ENCODE peak calls at places on chromosomes 4 and X, in five cellular contexts. F is effector memory CD4-positive, alpha-beta T cell; K is choroid plexus epithelial cell; T is CD4-positive, alpha-beta memory T cell; P is vagina. V is an unnamed sample.

GRCh38 chr4:52051615-52052474 is 741 bp downstream of the SPATA18 start:
- DNase-seq in F (no peak), P (peak), T (no peak), K (peak), V (no peak)

GRCh38 chrX:1767026-1767425 is 152.2 kb downstream of the ASMT start:
- DNase-seq in T (no peak), P (no peak), F (no peak), K (no peak), V (no peak)

GRCh38 chrX:148530464-148531077 is 30.2 kb downstream of the AFF2 start:
- DNase-seq in P (no peak), T (no peak), F (no peak), K (peak), V (no peak)

GRCh38 chr4:57148831-57149230 is 38.6 kb upstream of the IGFBP7 start:
- DNase-seq in K (peak), T (no peak), P (no peak), F (no peak), V (no peak)

GRCh38 chr4:87005690-87006461 is 71.1 kb downstream of the AFF1 start:
- DNase-seq in P (no peak), T (no peak), K (no peak), F (no peak), V (no peak)

GRCh38 chr4:80192252-80192866 is 4.9 kb upstream of the PRDM8 start:
- DNase-seq in T (no peak), P (no peak), F (no peak), K (no peak), V (no peak)

GRCh38 chrX:109856974-109857373 is 123.9 kb upstream of the ACSL4 start:
- DNase-seq in P (no peak), K (peak), T (peak), F (no peak), V (no peak)

GRCh38 chr4:77449162-77449561 is 156.5 kb upstream of the CXCL13 start:
- DNase-seq in K (no peak), T (no peak), F (no peak), P (no peak), V (no peak)

GRCh38 chrX:51336584-51336983 is 4.0 kb downstream of the NUDT10 start:
- DNase-seq in F (no peak), K (peak), T (peak), P (no peak), V (no peak)

GRCh38 chr4:151205722-151206121 is 71.2 kb upstream of the PRSS48 start:
- DNase-seq in F (no peak), P (no peak), T (no peak), K (peak), V (no peak)

GRCh38 chr4:39452153-39452859 is 6.4 kb downstream of the RPL9 start:
- DNase-seq in T (no peak), K (no peak), P (peak), F (no peak), V (no peak)

DNA sequence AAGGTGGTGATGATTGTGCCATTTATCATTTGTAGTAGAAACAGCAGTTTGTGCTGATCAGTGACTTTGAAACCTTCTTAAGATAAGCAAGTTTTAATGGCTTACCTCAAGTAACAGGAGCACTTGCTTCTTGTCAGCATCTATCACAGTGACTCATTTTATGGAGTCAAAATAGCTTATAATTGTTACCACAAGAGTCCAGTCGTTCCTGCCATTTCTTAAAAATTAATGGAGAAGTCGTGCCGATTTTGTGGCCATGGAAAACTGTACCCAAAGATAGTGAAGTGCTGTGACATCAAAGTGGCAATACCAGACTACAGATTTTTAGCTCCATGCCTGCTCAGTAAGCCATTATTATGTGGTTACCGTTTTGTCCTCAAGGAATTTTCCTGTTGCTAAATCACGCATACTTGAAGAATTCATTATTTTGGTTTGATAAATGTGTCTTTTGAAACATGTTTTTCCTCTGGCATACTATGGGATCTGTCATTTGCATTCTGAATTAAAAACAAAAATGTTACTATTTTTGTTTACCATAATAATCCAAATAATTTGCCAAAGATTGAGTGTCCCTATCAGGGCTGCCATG is 129.9 kb downstream of the CBR4 start:
- DNase-seq in F (no peak), T (no peak), K (no peak), P (no peak), V (no peak)
- H3K4me3 ChIP-seq in F (no peak), T (no peak), K (no peak), P (no peak), V (no peak)

DNA sequence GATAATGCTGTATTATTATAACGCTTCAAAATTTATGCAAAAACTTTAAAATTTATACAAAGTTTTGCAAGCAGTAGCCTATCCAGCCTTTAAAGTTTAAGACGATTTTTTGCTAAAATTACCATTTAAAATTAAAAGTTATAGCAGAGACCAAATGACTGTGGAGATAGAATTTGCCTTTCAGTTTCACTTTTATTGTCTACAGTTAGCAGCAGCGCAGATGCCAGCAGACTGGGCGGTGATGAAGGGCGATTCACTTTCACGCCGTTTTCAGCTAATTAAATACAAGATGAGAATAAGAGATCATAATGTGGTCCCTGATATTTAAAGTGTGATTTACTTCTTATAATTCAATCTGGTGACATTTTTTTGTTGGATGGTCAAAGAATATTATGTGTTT is 1381.5 kb upstream of the ADGRL3 start:
- DNase-seq in F (no peak), K (no peak), P (no peak), T (no peak), V (no peak)
- H3K4me3 ChIP-seq in F (no peak), K (no peak), P (peak), T (no peak), V (no peak)

DNA sequence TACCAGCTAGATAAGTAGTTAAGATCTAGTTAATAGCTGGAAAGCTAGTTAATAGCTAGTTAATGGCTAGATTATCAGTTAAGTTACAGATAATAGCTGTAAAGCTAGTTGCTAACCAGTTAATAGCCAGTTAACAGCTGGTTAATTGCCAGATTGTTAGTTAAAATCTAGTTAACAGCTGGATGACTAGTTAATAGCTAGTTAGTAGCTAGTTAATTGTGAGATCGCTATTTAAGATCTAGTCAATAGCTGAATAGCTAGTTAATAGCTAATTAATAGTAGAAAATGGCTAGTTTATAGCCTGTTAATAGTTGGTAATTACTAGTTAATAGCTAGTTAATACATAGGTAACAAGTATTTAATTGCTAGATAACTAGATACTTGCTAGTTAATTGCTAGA is 630.5 kb upstream of the CT83 start:
- DNase-seq in F (no peak), P (no peak), T (no peak), K (no peak), V (no peak)
- H3K4me3 ChIP-seq in F (no peak), P (no peak), T (no peak), K (no peak), V (no peak)

DNA sequence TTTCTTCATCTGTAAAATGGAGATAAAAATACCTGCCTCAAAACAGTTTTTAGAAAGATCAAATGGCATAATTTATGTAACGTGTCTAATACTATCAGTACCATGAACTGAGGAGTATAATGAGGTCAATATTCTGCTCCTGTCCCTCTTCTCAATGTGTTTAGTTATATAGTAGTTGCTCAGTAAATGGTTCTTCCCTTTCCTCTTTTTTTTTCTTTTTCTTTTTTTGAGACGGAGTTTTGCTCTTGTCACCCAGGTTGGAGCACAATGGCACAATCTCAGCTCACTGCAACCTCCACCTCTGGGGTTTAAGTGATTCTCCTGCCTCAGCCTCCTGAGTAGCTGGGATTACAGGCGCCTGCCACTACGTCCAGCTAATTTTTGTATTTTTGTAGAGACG is 1.3 kb downstream of the YIPF6 start:
- DNase-seq in P (no peak), K (no peak), F (no peak), T (no peak), V (no peak)
- H3K4me3 ChIP-seq in P (no peak), K (no peak), F (no peak), T (no peak), V (no peak)